ENCODE peak calls at places on chromosomes 7 and 10, in four cellular contexts. L is iris pigment epithelial cell, T is endodermal cell, Z is aorta. G is an unnamed sample.

GRCh38 chr7:151818674-151819519 is 58.0 kb downstream of the PRKAG2 start:
- DNase-seq in L (no peak), T (peak), Z (no peak), G (peak)

GRCh38 chr10:1041514-1041913 is 7.4 kb downstream of the IDI1 start:
- DNase-seq in L (no peak), T (no peak), Z (no peak), G (no peak)

GRCh38 chr7:48101880-48102448 is 12.9 kb downstream of the UPP1 start:
- DNase-seq in L (no peak), T (peak), Z (no peak), G (peak)

GRCh38 chr7:41007351-41007751 is 695.5 kb downstream of the INHBA start:
- DNase-seq in L (peak), T (no peak), Z (no peak), G (no peak)

GRCh38 chr7:157211710-157212109 is 73.0 kb downstream of the UBE3C start:
- DNase-seq in L (peak), T (no peak), Z (no peak), G (no peak)

GRCh38 chr10:126904807-126905686 is at the start of gene DOCK1:
- DNase-seq in L (peak), T (peak), Z (peak), G (peak)

GRCh38 chr10:76050291-76050625 is 618.8 kb downstream of the LRMDA start:
- DNase-seq in L (no peak), T (no peak), Z (no peak), G (no peak)

GRCh38 chr7:39353615-39354376 is 212.4 kb upstream of the YAE1 start:
- DNase-seq in L (peak), T (peak), Z (peak), G (peak)

GRCh38 chr7:98816206-98816605 is 53.6 kb downstream of the TMEM130 start:
- DNase-seq in L (no peak), T (no peak), Z (peak), G (no peak)

GRCh38 chr10:50033481-50033880 is 34.3 kb upstream of the WASHC2A start:
- DNase-seq in L (peak), T (no peak), Z (no peak), G (no peak)

GRCh38 chr10:119104653-119105024 is 726 bp downstream of the DENND10 start:
- DNase-seq in L (peak), T (peak), Z (peak), G (peak)

GRCh38 chr7:157944734-157945291 is 608.0 kb downstream of the DNAJB6 start:
- DNase-seq in L (no peak), T (peak), Z (no peak), G (no peak)

GRCh38 chr7:30923009-30923773 is 11.5 kb downstream of the AQP1 start:
- DNase-seq in L (no peak), T (peak), Z (no peak), G (no peak)

GRCh38 chr10:88157981-88158465 is 294.6 kb downstream of the PTEN start:
- DNase-seq in L (peak), T (no peak), Z (no peak), G (no peak)

GRCh38 chr10:116132716-116133420 is 140.1 kb downstream of the GFRA1 start:
- DNase-seq in L (no peak), T (peak), Z (no peak), G (no peak)

GRCh38 chr7:140640060-140640611 is 477 bp downstream of the DENND2A start:
- DNase-seq in L (peak), T (peak), Z (peak), G (peak)

GRCh38 chr10:96570983-96571964 is 15.5 kb downstream of the TM9SF3 start:
- DNase-seq in L (no peak), T (peak), Z (no peak), G (peak)

GRCh38 chr10:94402204-94403033 is at the start of gene TBC1D12:
- DNase-seq in L (peak), T (peak), Z (peak), G (peak)

GRCh38 chr10:6047847-6048246 is 14.3 kb downstream of the IL2RA start:
- DNase-seq in L (no peak), T (peak), Z (no peak), G (no peak)

GRCh38 chr10:45091968-45092367 is 91.2 kb downstream of the ZNF22 start:
- DNase-seq in L (no peak), T (no peak), Z (peak), G (no peak)

GRCh38 chr10:45672201-45673073 is at the start of gene ZFAND4:
- DNase-seq in L (peak), T (peak), Z (peak), G (peak)

GRCh38 chr7:38318803-38319416 is 45.5 kb upstream of the TARP start:
- DNase-seq in L (peak), T (peak), Z (no peak), G (peak)

GRCh38 chr10:117533507-117534281 is 8.9 kb upstream of the EMX2 start:
- DNase-seq in L (no peak), T (peak), Z (no peak), G (no peak)

GRCh38 chr10:132705173-132705572 is 80.8 kb downstream of the NKX6-2 start:
- DNase-seq in L (no peak), T (peak), Z (peak), G (no peak)

GRCh38 chr7:132450706-132451105 is 125.6 kb downstream of the PLXNA4 start:
- DNase-seq in L (no peak), T (no peak), Z (no peak), G (no peak)

GRCh38 chr7:7805511-7806153 is 87.2 kb upstream of the RPA3 start:
- DNase-seq in L (no peak), T (no peak), Z (no peak), G (no peak)

GRCh38 chr7:112481337-112481736 is 546 bp downstream of the LSMEM1 start:
- DNase-seq in L (no peak), T (no peak), Z (no peak), G (no peak)

G was measured in GM23338.